ENCODE peak calls at places on chromosomes 7 and 10, in four cellular contexts. S is upper lobe of left lung; Y is stimulated activated effector memory CD8-positive, alpha-beta T cell treated with anti-CD3 and anti-CD28 coated beads, Interleukin-12 subunit alpha, Interleukin-12 subunit beta, amount 100 ng/mL, for 72 hours; O is epithelial cell of esophagus. D is an unnamed sample.

GRCh38 chr10:6037422-6037821 is 24.7 kb downstream of the IL2RA start:
- DNase-seq in S (no peak), Y (peak), O (no peak), D (no peak)

GRCh38 chr7:154795437-154795836 is 207.5 kb downstream of the PAXIP1 start:
- DNase-seq in S (no peak), Y (no peak), O (no peak), D (no peak)

GRCh38 chr7:55473935-55474334 is 98.4 kb downstream of the VOPP1 start:
- DNase-seq in S (no peak), Y (peak), O (no peak), D (no peak)

GRCh38 chr10:42992156-42992956 is 84.5 kb upstream of the RET start:
- DNase-seq in S (no peak), Y (no peak), O (no peak), D (no peak)

GRCh38 chr10:53477313-53477675 is 704.7 kb upstream of the MBL2 start:
- DNase-seq in S (no peak), Y (no peak), O (no peak), D (no peak)

GRCh38 chr7:83040454-83040853 is 122.2 kb downstream of the PCLO start:
- DNase-seq in S (no peak), Y (no peak), O (no peak), D (no peak)

GRCh38 chr7:81776972-81777371 is 7.1 kb upstream of the HGF start:
- DNase-seq in S (no peak), Y (no peak), O (no peak), D (no peak)

GRCh38 chr7:16347461-16348192 is 73.7 kb downstream of the CRPPA start:
- DNase-seq in S (no peak), Y (no peak), O (peak), D (no peak)

GRCh38 chr7:16604054-16604453 is 41.5 kb downstream of the ANKMY2 start:
- DNase-seq in S (no peak), Y (no peak), O (peak), D (no peak)

GRCh38 chr7:105377903-105378302 is 10.8 kb downstream of the SRPK2 start:
- DNase-seq in S (no peak), Y (no peak), O (no peak), D (no peak)

GRCh38 chr7:82726038-82726800 is 282.6 kb upstream of the CACNA2D1 start:
- DNase-seq in S (no peak), Y (no peak), O (no peak), D (no peak)

GRCh38 chr7:16402940-16403339 is 18.4 kb downstream of the CRPPA start:
- DNase-seq in S (no peak), Y (no peak), O (no peak), D (no peak)

GRCh38 chr7:48337012-48337621 is 165.9 kb downstream of the ABCA13 start:
- DNase-seq in S (no peak), Y (no peak), O (peak), D (no peak)

GRCh38 chr7:80960228-80960627 is 41.4 kb upstream of the SEMA3C start:
- DNase-seq in S (no peak), Y (no peak), O (no peak), D (no peak)

GRCh38 chr7:157846281-157846680 is 509.5 kb downstream of the DNAJB6 start:
- DNase-seq in S (no peak), Y (no peak), O (no peak), D (no peak)

GRCh38 chr10:44998146-44998631 is 2.5 kb upstream of the ZNF22 start:
- DNase-seq in S (no peak), Y (no peak), O (no peak), D (no peak)

GRCh38 chr10:126917375-126917774 is 12.1 kb downstream of the DOCK1 start:
- DNase-seq in S (no peak), Y (no peak), O (no peak), D (no peak)

GRCh38 chr7:5692845-5693278 is 88.6 kb downstream of the RNF216 start:
- DNase-seq in S (no peak), Y (no peak), O (peak), D (no peak)

GRCh38 chr10:26457088-26457487 is 18.9 kb downstream of the APBB1IP start:
- DNase-seq in S (no peak), Y (no peak), O (no peak), D (no peak)

GRCh38 chr7:24836084-24836483 is 78.8 kb upstream of the GSDME start:
- DNase-seq in S (no peak), Y (no peak), O (no peak), D (peak)

GRCh38 chr10:16944961-16945360 is 127.7 kb upstream of the RSU1 start:
- DNase-seq in S (no peak), Y (no peak), O (no peak), D (no peak)

GRCh38 chr10:28991738-28992270 is 297.1 kb upstream of the LYZL1 start:
- DNase-seq in S (no peak), Y (no peak), O (peak), D (no peak)

GRCh38 chr10:45495438-45496152 is 121.6 kb downstream of the ALOX5 start:
- DNase-seq in S (no peak), Y (no peak), O (peak), D (no peak)

GRCh38 chr10:110858297-110858934 is 13.3 kb upstream of the PDCD4 start:
- DNase-seq in S (no peak), Y (peak), O (no peak), D (no peak)

GRCh38 chr10:23063387-23064287 is 31.7 kb upstream of the MSRB2 start:
- DNase-seq in S (peak), Y (no peak), O (no peak), D (no peak)